ENCODE peak calls at places on chromosomes 12 and 14, in four cellular contexts. E is HCT116, K is K562, X is HepG2. V is an unnamed sample.
A peak's percentile ranks its signal among the peaks of the same experiment; 100 is the strongest.

GRCh38 chr12:64665506-64665905 is 55.2 kb downstream of the RASSF3 start:
- DNase-seq in E (no peak), K (no peak), X (no peak), V (no peak)

GRCh38 chr14:69288001-69288771 is 28.2 kb downstream of the GALNT16 start:
- DNase-seq in E (no peak), K (peak; percentile 16), X (peak; percentile 23), V (no peak)

GRCh38 chr14:87175175-87175574 is 817.8 kb downstream of the GALC start:
- DNase-seq in E (no peak), K (no peak), X (no peak), V (no peak)

GRCh38 chr12:55658635-55659391 is 22.1 kb downstream of the OR10P1 start:
- DNase-seq in E (no peak), K (no peak), X (no peak), V (no peak)

GRCh38 chr12:131348226-131349010 is 362.5 kb upstream of the SFSWAP start:
- DNase-seq in E (no peak), K (no peak), X (no peak), V (no peak)

GRCh38 chr12:104930388-104931326 is 27.4 kb downstream of the SLC41A2 start:
- DNase-seq in E (no peak), K (no peak), X (peak; percentile 3), V (no peak)

GRCh38 chr12:26869908-26870459 is 37.0 kb upstream of the ITPR2 start:
- DNase-seq in E (no peak), K (no peak), X (no peak), V (no peak)

GRCh38 chr12:26097046-26097878 is 27.6 kb downstream of the BHLHE41 start:
- DNase-seq in E (peak; percentile 53), K (peak; percentile 78), X (peak; percentile 49), V (peak; percentile 86)

GRCh38 chr12:14567311-14568195 is at the start of gene PLBD1:
- DNase-seq in E (no peak), K (peak; percentile 70), X (no peak), V (peak; percentile 10)

GRCh38 chr12:117012189-117012805 is 86.9 kb downstream of the TESC start:
- DNase-seq in E (no peak), K (no peak), X (no peak), V (no peak)

GRCh38 chr12:77924703-77925102 is 94.0 kb downstream of the NAV3 start:
- DNase-seq in E (no peak), K (no peak), X (no peak), V (no peak)

GRCh38 chr12:126337556-126337955 is 1272.3 kb downstream of the AACS start:
- DNase-seq in E (no peak), K (no peak), X (no peak), V (no peak)

GRCh38 chr14:66662374-66662773 is 154.4 kb downstream of the GPHN start:
- DNase-seq in E (no peak), K (no peak), X (peak; percentile 10), V (no peak)

GRCh38 chr14:24299255-24300191 is at the start of the genes DHRS1 and NOP9:
- DNase-seq in E (peak; percentile 86), K (peak; percentile 92), X (peak; percentile 93), V (peak; percentile 46)

GRCh38 chr12:116975779-116976393 is 65.1 kb downstream of the FBXW8 start:
- DNase-seq in E (no peak), K (no peak), X (no peak), V (no peak)

GRCh38 chr14:98704441-98704840 is 567.6 kb downstream of the BCL11B start:
- DNase-seq in E (no peak), K (no peak), X (no peak), V (no peak)

GRCh38 chr14:76834296-76834695 is 8.1 kb downstream of the LRRC74A start:
- DNase-seq in E (no peak), K (no peak), X (peak; percentile 60), V (no peak)

GRCh38 chr12:13093850-13094225 is 9.6 kb downstream of the GSG1 start:
- DNase-seq in E (no peak), K (no peak), X (no peak), V (no peak)

GRCh38 chr14:55837467-55837866 is 257.5 kb downstream of the KTN1 start:
- DNase-seq in E (no peak), K (no peak), X (peak; percentile 10), V (no peak)
- TF ChIP-seq TCF7L2 in E (no peak), K (no peak), X (no peak), V (no peak)

DNA sequence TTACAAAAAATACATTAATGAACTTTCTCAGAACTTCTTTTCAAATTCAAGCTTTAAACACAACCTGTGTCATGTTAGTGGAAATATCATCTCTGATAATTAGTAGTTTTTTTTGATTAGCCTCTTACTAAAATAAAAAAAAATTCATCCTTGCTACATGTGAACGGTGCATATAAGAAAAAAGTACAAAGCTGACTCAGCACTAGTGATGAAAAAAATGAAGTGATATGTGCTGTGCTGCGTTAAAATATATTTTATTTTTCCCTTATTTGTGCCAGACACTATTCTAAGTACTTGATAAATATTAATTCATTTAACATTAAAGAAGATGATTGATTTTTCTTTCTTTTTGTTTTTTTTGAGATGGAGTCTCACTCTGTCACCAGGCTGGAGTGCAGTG is 7.5 kb downstream of the IKBIP start:
- DNase-seq in E (no peak), K (no peak), X (no peak), V (no peak)
- H3K4me3 ChIP-seq in E (no peak overlapping the region), K (no peak overlapping the region), X (no peak overlapping the region), V (no peak overlapping the region)

DNA sequence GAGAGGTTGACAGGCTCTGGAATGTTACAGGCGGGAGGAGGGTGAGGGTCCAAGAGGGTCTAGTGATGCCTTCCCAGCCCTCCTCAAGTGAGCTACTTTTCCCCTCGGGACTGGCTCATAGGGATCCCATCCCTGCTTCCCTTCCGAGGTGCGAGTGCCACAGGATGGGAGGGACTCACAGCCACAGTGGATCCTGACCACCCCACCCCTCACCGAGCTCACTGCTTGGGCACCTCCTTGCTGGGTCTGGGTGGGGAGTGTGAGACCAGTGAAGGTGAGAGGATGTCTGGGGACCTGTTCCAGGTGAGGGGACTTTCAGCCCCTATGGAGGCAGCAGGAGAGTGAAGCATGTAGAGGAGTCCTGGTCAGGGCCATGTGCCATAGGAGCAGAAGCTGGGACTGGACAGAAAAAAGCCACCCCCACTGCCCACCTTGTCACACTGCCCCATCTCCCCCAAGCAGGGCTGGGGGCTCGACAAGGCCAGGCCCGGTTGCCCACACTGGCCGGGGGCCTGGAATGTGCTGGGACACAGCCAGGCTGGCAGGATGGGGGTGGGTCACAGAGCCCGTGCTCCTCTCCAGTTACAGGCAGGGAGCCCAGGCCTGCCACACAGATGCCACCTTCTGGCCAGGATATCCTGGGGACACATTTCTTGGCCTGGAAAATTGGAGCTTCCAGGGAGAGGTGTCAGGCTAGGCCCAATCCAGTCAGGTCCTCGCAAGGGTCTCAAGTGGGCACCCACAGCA is 1.7 kb upstream of the TNS2 start:
- DNase-seq in E (no peak), K (peak; percentile 8), X (peak; percentile 68), V (no peak)
- H3K4me1 ChIP-seq in E (peaks cover 95% of the 10 kb centered on the region), K (peaks cover 60% of the 10 kb centered on the region), X (peaks cover 79% of the 10 kb centered on the region), V (peaks cover 83% of the 10 kb centered on the region)

DNA sequence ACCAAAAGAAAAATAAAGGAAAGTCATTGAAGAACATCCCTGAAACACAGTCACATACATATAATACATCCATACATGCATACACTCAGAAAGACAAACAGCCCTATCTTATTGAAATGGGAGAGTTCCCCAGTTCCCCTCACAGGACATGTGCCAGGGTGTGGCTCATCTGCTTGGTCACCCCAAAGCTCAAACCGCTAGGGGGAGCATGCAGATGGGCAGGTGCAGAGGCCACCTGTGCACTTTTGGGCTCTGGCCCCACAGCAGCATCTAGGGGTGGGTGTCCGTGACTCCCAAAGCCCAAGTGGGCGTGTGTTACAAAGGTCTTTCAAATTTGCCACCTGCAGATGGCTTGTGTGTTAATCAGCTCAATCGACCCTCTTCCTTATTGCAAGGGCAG is 75.2 kb downstream of the CMAS start:
- DNase-seq in E (peak; percentile 10), K (no peak), X (peak; percentile 9), V (no peak)
- TF ChIP-seq TCF7L2 in E (no peak), K (no peak), X (no peak), V (no peak)

DNA sequence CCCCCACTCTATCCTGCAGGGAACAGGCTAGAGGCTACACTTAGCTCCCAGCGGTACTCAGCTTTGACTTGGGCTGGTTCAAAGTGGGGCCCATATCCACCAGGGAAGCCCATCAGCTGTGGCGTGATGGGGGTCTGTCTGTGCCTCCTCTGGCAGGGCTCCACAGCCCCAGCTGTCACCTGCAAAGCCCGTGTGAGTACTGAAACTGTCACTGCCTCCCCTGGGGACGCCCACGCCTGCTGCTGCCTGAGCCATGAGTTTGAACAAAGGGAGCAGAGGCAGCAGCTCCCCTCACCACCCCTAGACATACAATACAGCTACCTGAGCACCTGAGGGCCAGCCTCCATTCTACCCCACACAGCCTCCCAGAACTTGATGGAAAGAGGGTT is 5.0 kb downstream of the REM2 start:
- DNase-seq in E (no peak), K (no peak), X (no peak), V (no peak)
- H3K4me3 ChIP-seq in E (peak overlapping the region; percentile 68), K (peak overlapping the region; percentile 63), X (no peak overlapping the region), V (peak overlapping the region; percentile 53)